ENCODE peak calls at places on chromosome 20, in seven cellular contexts. H is NCI-H524, Z is psoas muscle, W is lung, L is NAMALWA, I is NCI-H748 treated with DMSO at 0.1 percent for 48 hours, F is kidney epithelial cell. U is an unnamed sample.

GRCh38 chr20:45336530-45337366 is 11.5 kb downstream of the SDC4 start:
- DNase-seq in H (no peak), Z (peak; percentile 87), W (no peak), L (no peak), I (no peak), F (peak; percentile 82), U (no peak)

GRCh38 chr20:21796059-21796458 is 90.6 kb downstream of the PAX1 start:
- DNase-seq in H (no peak), Z (no peak), W (no peak), L (peak; percentile 31), I (no peak), F (no peak), U (no peak)

GRCh38 chr20:3866464-3866863 is 19.8 kb downstream of the MAVS start:
- DNase-seq in H (no peak), Z (no peak), W (no peak), L (no peak), I (no peak), F (no peak), U (no peak)

GRCh38 chr20:53517146-53517545 is 76.5 kb downstream of the ZNF217 start:
- DNase-seq in H (no peak), Z (no peak), W (no peak), L (no peak), I (peak; percentile 7), F (no peak), U (no peak)

GRCh38 chr20:38460040-38460623 is 12.5 kb upstream of the RALGAPB start:
- DNase-seq in H (peak; percentile 72), Z (no peak), W (peak; percentile 52), L (no peak), I (peak; percentile 41), F (peak; percentile 87), U (peak; percentile 3)

GRCh38 chr20:50278377-50278683 is 87.7 kb downstream of the CEBPB start:
- DNase-seq in H (no peak), Z (no peak), W (no peak), L (no peak), I (no peak), F (no peak), U (no peak)

GRCh38 chr20:45016089-45016641 is 49.9 kb downstream of the STK4 start:
- DNase-seq in H (no peak), Z (no peak), W (no peak), L (no peak), I (no peak), F (no peak), U (no peak)

GRCh38 chr20:35434085-35435005 is 3.7 kb downstream of the GDF5 start:
- DNase-seq in H (no peak), Z (peak; percentile 74), W (no peak), L (no peak), I (no peak), F (no peak), U (no peak)

U was measured in NCI-H1436.